ENCODE peak calls at places on chromosomes 12 and 14, in four cellular contexts. K is cardiac septum; E is kidney epithelial cell; N is CD8-positive, alpha-beta T cell. S is an unnamed sample.

GRCh38 chr12:52081263-52081733 is 1.8 kb downstream of the SMIM41 start:
- DNase-seq in K (no peak), E (no peak), N (no peak), S (no peak)

GRCh38 chr12:124466200-124467128 is 100.9 kb downstream of the NCOR2 start:
- DNase-seq in K (peak; percentile 87), E (no peak), N (peak; percentile 88), S (no peak)

GRCh38 chr14:69298131-69299071 is 38.4 kb downstream of the GALNT16 start:
- DNase-seq in K (peak; percentile 71), E (no peak), N (no peak), S (peak; percentile 40)

GRCh38 chr12:39483042-39483441 is 40.1 kb upstream of the KIF21A start:
- DNase-seq in K (no peak), E (no peak), N (no peak), S (no peak)

GRCh38 chr12:537772-538171 is 78.0 kb downstream of the B4GALNT3 start:
- DNase-seq in K (no peak), E (no peak), N (no peak), S (no peak)

GRCh38 chr14:100476012-100476822 is 111.0 kb downstream of the BEGAIN start:
- DNase-seq in K (no peak), E (peak; percentile 68), N (no peak), S (no peak)

GRCh38 chr14:68576496-68577244 is 216.2 kb downstream of the ZFP36L1 start:
- DNase-seq in K (peak; percentile 39), E (peak; percentile 53), N (no peak), S (no peak)

GRCh38 chr14:25049127-25049558 is 804 bp downstream of the STXBP6 start:
- DNase-seq in K (no peak), E (no peak), N (no peak), S (no peak)

GRCh38 chr12:87383705-87384104 is 645.5 kb downstream of the C12orf50 start:
- DNase-seq in K (no peak), E (no peak), N (no peak), S (no peak)

GRCh38 chr14:75126679-75127473 is at the start of gene NEK9:
- DNase-seq in K (peak; percentile 95), E (no peak), N (peak; percentile 92), S (peak; percentile 92)

GRCh38 chr12:91349451-91349850 is 166.8 kb upstream of the DCN start:
- DNase-seq in K (no peak), E (no peak), N (no peak), S (no peak)

GRCh38 chr14:64926398-64926995 is 12.2 kb downstream of the CHURC1 start:
- DNase-seq in K (no peak), E (no peak), N (no peak), S (no peak)

GRCh38 chr12:51771008-51771407 is 77.5 kb downstream of the FIGNL2 start:
- DNase-seq in K (no peak), E (no peak), N (no peak), S (no peak)

GRCh38 chr14:69424139-69424923 is 25.8 kb downstream of the SLC39A9 start:
- DNase-seq in K (no peak), E (no peak), N (no peak), S (no peak)

GRCh38 chr12:124684971-124685688 is 117.7 kb upstream of the NCOR2 start:
- DNase-seq in K (no peak), E (no peak), N (no peak), S (no peak)

GRCh38 chr12:68803948-68804653 is 3.9 kb upstream of the MDM2 start:
- DNase-seq in K (no peak), E (no peak), N (no peak), S (no peak)

GRCh38 chr12:46439793-46440511 is 67.4 kb upstream of the SLC38A2 start:
- DNase-seq in K (no peak), E (no peak), N (no peak), S (no peak)

GRCh38 chr14:51248041-51248987 is 8.3 kb downstream of the TMX1 start:
- DNase-seq in K (no peak), E (no peak), N (no peak), S (no peak)

GRCh38 chr12:69329669-69330428 is 18.3 kb upstream of the LYZ start:
- DNase-seq in K (no peak), E (no peak), N (peak; percentile 35), S (no peak)

GRCh38 chr14:92928961-92929688 is 6.2 kb downstream of the CHGA start:
- DNase-seq in K (no peak), E (no peak), N (no peak), S (no peak)

GRCh38 chr12:71407732-71408131 is 31.9 kb upstream of the LGR5 start:
- DNase-seq in K (no peak), E (no peak), N (no peak), S (no peak)

GRCh38 chr12:52391618-52392002 is 6.2 kb upstream of the KRT84 start:
- DNase-seq in K (peak; percentile 86), E (no peak), N (no peak), S (no peak)

GRCh38 chr14:90812109-90812508 is 4.1 kb downstream of the TTC7B start:
- DNase-seq in K (no peak), E (no peak), N (no peak), S (no peak)

GRCh38 chr14:37580146-37580545 is 14.9 kb downstream of the FOXA1 start:
- DNase-seq in K (no peak), E (no peak), N (no peak), S (no peak)

GRCh38 chr12:58583541-58583940 is 336.8 kb downstream of the LRIG3 start:
- DNase-seq in K (no peak), E (no peak), N (no peak), S (no peak)

GRCh38 chr14:72924332-72924731 is 1.9 kb upstream of the DCAF4 start:
- DNase-seq in K (no peak), E (no peak), N (no peak), S (no peak)

GRCh38 chr12:57475271-57476161 is 4.2 kb downstream of the ARHGAP9 start:
- DNase-seq in K (no peak), E (no peak), N (no peak), S (no peak)

GRCh38 chr12:79262938-79263337 is 398.4 kb downstream of the SYT1 start:
- DNase-seq in K (no peak), E (no peak), N (no peak), S (no peak)

GRCh38 chr12:56998981-56999380 is 7.4 kb downstream of the ZBTB39 start:
- DNase-seq in K (no peak), E (no peak), N (no peak), S (no peak)

GRCh38 chr12:91965781-91966180 is 179.9 kb downstream of the BTG1 start:
- DNase-seq in K (no peak), E (no peak), N (no peak), S (no peak)

GRCh38 chr12:26233620-26234019 is 38.2 kb downstream of the SSPN start:
- DNase-seq in K (no peak), E (no peak), N (no peak), S (no peak)

GRCh38 chr14:39492267-39492666 is 60.0 kb upstream of the FBXO33 start:
- DNase-seq in K (no peak), E (peak; percentile 52), N (no peak), S (no peak)

GRCh38 chr12:47736877-47737676 is 11.8 kb upstream of the ENDOU start:
- DNase-seq in K (peak; percentile 90), E (no peak), N (no peak), S (peak; percentile 56)

GRCh38 chr12:92675092-92675865 is 27.5 kb upstream of the PLEKHG7 start:
- DNase-seq in K (no peak), E (no peak), N (no peak), S (no peak)